ENCODE peak calls at places on chromosome 6, in eight cellular contexts. Q is SK-N-SH, J is K562, Z is tibial nerve, F is sigmoid colon, S is H1, Y is HepG2, G is ovary. C is an unnamed sample.

GRCh38 chr6:166483556-166484250 is 101.0 kb upstream of the MPC1 start:
- DNase-seq in Q (no peak), J (no peak), Z (no peak), F (no peak), S (no peak), Y (no peak), G (no peak), C (no peak)

GRCh38 chr6:49570474-49571079 is 20.1 kb downstream of the C6orf141 start:
- DNase-seq in Q (no peak), J (no peak), Z (no peak), F (no peak), S (no peak), Y (peak), G (no peak), C (no peak)

GRCh38 chr6:138724015-138724414 is 49.6 kb upstream of the CCDC28A start:
- DNase-seq in Q (no peak), J (no peak), Z (peak), F (no peak), S (no peak), Y (peak), G (no peak), C (peak)

GRCh38 chr6:106533079-106533478 is 96.2 kb downstream of the RTN4IP1 start:
- DNase-seq in Q (no peak), J (no peak), Z (no peak), F (no peak), S (no peak), Y (no peak), G (no peak), C (no peak)

GRCh38 chr6:168031411-168032382 is 34.2 kb downstream of the KIF25 start:
- DNase-seq in Q (no peak), J (no peak), Z (no peak), F (no peak), S (no peak), Y (no peak), G (peak), C (no peak)

GRCh38 chr6:100509101-100509500 is 44.4 kb upstream of the SIM1 start:
- DNase-seq in Q (no peak), J (no peak), Z (no peak), F (no peak), S (no peak), Y (no peak), G (no peak), C (no peak)

GRCh38 chr6:12844284-12845223 is 128.0 kb downstream of the PHACTR1 start:
- DNase-seq in Q (peak), J (peak), Z (no peak), F (no peak), S (no peak), Y (peak), G (no peak), C (no peak)

GRCh38 chr6:26305097-26305841 is 59.7 kb upstream of the BTN3A2 start:
- DNase-seq in Q (no peak), J (peak), Z (no peak), F (peak), S (peak), Y (peak), G (peak), C (peak)

GRCh38 chr6:157317129-157317814 is 6.0 kb downstream of the TMEM242 start:
- DNase-seq in Q (no peak), J (peak), Z (peak), F (peak), S (no peak), Y (peak), G (peak), C (peak)

GRCh38 chr6:3585320-3585935 is 128.6 kb upstream of the SLC22A23 start:
- DNase-seq in Q (no peak), J (no peak), Z (no peak), F (no peak), S (no peak), Y (no peak), G (no peak), C (no peak)

GRCh38 chr6:151335930-151336329 is 55.4 kb downstream of the ZBTB2 start:
- DNase-seq in Q (no peak), J (no peak), Z (no peak), F (no peak), S (no peak), Y (no peak), G (no peak), C (no peak)

GRCh38 chr6:138520463-138520862 is 21.2 kb upstream of the NHSL1 start:
- DNase-seq in Q (peak), J (no peak), Z (no peak), F (no peak), S (no peak), Y (no peak), G (no peak), C (no peak)

GRCh38 chr6:32163559-32164258 is 686 bp upstream of the EGFL8 start:
- DNase-seq in Q (no peak), J (no peak), Z (no peak), F (no peak), S (no peak), Y (no peak), G (no peak), C (no peak)

GRCh38 chr6:155196891-155197290 is 66.9 kb upstream of the CLDN20 start:
- DNase-seq in Q (no peak), J (no peak), Z (no peak), F (no peak), S (no peak), Y (no peak), G (no peak), C (no peak)

GRCh38 chr6:108726726-108727339 is 121.4 kb upstream of the ARMC2 start:
- DNase-seq in Q (no peak), J (no peak), Z (no peak), F (no peak), S (no peak), Y (no peak), G (no peak), C (no peak)

GRCh38 chr6:6455272-6455671 is 133.2 kb upstream of the LY86 start:
- DNase-seq in Q (no peak), J (no peak), Z (no peak), F (no peak), S (no peak), Y (no peak), G (no peak), C (no peak)

GRCh38 chr6:15207923-15208322 is 37.9 kb upstream of the JARID2 start:
- DNase-seq in Q (no peak), J (no peak), Z (no peak), F (no peak), S (peak), Y (no peak), G (no peak), C (no peak)

GRCh38 chr6:11251553-11252358 is 19.3 kb upstream of the NEDD9 start:
- DNase-seq in Q (peak), J (no peak), Z (peak), F (peak), S (no peak), Y (peak), G (peak), C (peak)

GRCh38 chr6:163100259-163100658 is 314.3 kb upstream of the QKI start:
- DNase-seq in Q (no peak), J (no peak), Z (no peak), F (no peak), S (no peak), Y (no peak), G (no peak), C (no peak)

GRCh38 chr6:163422574-163422973 is 8.1 kb downstream of the QKI start:
- DNase-seq in Q (no peak), J (no peak), Z (no peak), F (no peak), S (no peak), Y (no peak), G (no peak), C (no peak)

GRCh38 chr6:142236686-142237085 is 65.1 kb upstream of the ADGRG6 start:
- DNase-seq in Q (no peak), J (no peak), Z (no peak), F (no peak), S (no peak), Y (no peak), G (no peak), C (no peak)

GRCh38 chr6:78629154-78629721 is 238.1 kb upstream of the IRAK1BP1 start:
- DNase-seq in Q (peak), J (no peak), Z (no peak), F (no peak), S (peak), Y (no peak), G (no peak), C (no peak)

GRCh38 chr6:30071858-30072257 is 3.7 kb downstream of the RNF39 start:
- DNase-seq in Q (peak), J (no peak), Z (no peak), F (no peak), S (no peak), Y (no peak), G (no peak), C (no peak)

GRCh38 chr6:31163922-31164321 is 5.5 kb downstream of the TCF19 start:
- DNase-seq in Q (no peak), J (no peak), Z (no peak), F (no peak), S (no peak), Y (no peak), G (no peak), C (peak)

GRCh38 chr6:14804444-14805210 is 441.2 kb upstream of the JARID2 start:
- DNase-seq in Q (peak), J (no peak), Z (peak), F (peak), S (no peak), Y (peak), G (peak), C (peak)

GRCh38 chr6:36094786-36095496 is 35.4 kb upstream of the MAPK13 start:
- DNase-seq in Q (peak), J (peak), Z (peak), F (peak), S (peak), Y (peak), G (peak), C (peak)

GRCh38 chr6:32816746-32817204 is at the start of gene HLA-DOB:
- DNase-seq in Q (no peak), J (no peak), Z (no peak), F (no peak), S (no peak), Y (no peak), G (no peak), C (no peak)

GRCh38 chr6:132304891-132305305 is 96.4 kb downstream of the MOXD1 start:
- DNase-seq in Q (no peak), J (no peak), Z (no peak), F (peak), S (no peak), Y (no peak), G (peak), C (no peak)

GRCh38 chr6:39546731-39547130 is 178.5 kb downstream of the KIF6 start:
- DNase-seq in Q (no peak), J (no peak), Z (no peak), F (no peak), S (no peak), Y (no peak), G (no peak), C (no peak)

GRCh38 chr6:7879043-7879442 is 31.5 kb downstream of the TXNDC5 start:
- DNase-seq in Q (no peak), J (no peak), Z (no peak), F (no peak), S (no peak), Y (no peak), G (no peak), C (no peak)

GRCh38 chr6:8108031-8108660 is 5.8 kb upstream of the EEF1E1 start:
- DNase-seq in Q (no peak), J (peak), Z (no peak), F (no peak), S (no peak), Y (peak), G (no peak), C (no peak)

GRCh38 chr6:164005312-164005711 is 590.8 kb downstream of the QKI start:
- DNase-seq in Q (no peak), J (no peak), Z (no peak), F (no peak), S (no peak), Y (no peak), G (no peak), C (no peak)

GRCh38 chr6:89834884-89835792 is 5.5 kb downstream of the CASP8AP2 start:
- DNase-seq in Q (no peak), J (no peak), Z (no peak), F (no peak), S (no peak), Y (no peak), G (no peak), C (no peak)

GRCh38 chr6:28771401-28772267 is 152.2 kb downstream of the TRIM27 start:
- DNase-seq in Q (no peak), J (peak), Z (no peak), F (no peak), S (peak), Y (no peak), G (no peak), C (no peak)

GRCh38 chr6:117483645-117484016 is 1.2 kb downstream of the DCBLD1 start:
- DNase-seq in Q (no peak), J (peak), Z (no peak), F (no peak), S (no peak), Y (peak), G (no peak), C (no peak)

GRCh38 chr6:22248513-22249308 is 48.1 kb downstream of the PRL start:
- DNase-seq in Q (no peak), J (no peak), Z (no peak), F (no peak), S (no peak), Y (peak), G (no peak), C (no peak)

DNA sequence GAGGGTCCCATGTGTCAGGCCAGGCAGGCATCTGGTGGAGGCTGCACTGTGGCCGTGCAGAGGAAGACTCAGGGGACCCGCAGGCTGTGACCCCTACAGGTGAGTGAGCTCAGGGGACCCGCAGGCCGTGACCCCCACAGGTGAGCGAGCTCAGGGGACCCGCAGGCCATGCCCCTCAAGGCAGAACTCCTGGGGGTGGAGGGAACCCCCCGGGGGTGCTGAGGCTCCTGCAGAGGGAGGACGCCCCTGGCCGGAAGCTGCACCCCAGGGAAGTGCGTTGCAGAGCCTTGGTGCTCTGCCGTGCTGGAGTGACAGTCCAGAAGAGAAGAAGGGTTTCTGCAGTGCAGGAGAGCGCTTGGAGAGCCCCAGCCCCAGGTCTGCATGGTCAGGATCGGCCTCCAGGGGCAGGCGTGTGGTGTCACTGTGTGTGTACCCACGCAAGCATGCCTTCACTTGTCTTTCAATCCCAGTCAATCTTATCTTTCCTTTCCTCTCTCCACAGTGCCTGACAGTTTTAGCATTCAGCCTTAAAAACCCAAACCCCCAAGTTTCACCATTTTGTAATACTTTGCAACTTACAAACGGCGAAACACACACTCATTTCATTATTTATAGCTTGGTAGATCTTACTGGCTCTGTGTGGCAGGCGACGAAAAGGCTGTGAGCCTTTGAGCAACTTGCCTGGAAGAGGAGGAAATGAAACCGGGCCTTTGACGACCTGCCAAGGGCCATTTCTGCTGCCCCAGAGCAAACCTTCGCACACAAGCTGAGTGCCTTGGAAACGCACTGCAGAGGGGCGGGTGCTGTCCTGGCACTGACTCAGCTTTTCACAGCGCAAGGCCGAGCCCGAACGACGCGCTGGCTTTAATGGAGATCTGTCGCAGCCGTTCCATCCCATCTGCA is 101.4 kb upstream of the AGPAT4 start:
- DNase-seq in Q (peak), J (peak), Z (peak), F (peak), S (no peak), Y (peak), G (peak), C (peak)
- TF ChIP-seq CTCF in Q (peak), J (peak), Z (peak), F (no peak), S (peak), Y (no peak), G (no peak), C (no peak)

GRCh38 chr6:85357651-85358050 is 92.2 kb upstream of the NT5E start:
- DNase-seq in Q (no peak), J (no peak), Z (no peak), F (no peak), S (no peak), Y (no peak), G (no peak), C (no peak)
- TF ChIP-seq EP300 in Q (no peak), J (no peak), Z (no peak), F (no peak), S (no peak), Y (no peak), G (no peak), C (no peak)

DNA sequence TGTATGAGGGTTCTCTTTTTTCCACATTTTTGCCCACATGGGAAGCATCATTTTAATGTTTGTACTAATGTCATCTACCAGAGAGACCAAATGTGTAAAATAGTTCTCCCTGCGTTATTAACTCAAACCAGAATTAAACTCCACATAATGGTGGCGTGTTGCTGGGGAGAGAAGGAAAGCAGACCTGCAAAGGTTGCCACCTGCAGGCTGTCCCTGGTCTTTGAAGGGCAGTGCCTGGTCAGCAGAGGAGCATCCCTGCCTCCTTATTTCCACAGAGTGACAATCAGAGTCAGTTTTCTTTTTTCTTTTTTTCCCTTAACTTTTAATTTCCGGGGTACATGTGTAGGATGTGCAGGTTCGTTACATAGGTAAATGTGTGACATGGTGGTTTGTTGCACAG is 214.5 kb downstream of the TBX18 start:
- DNase-seq in Q (peak), J (no peak), Z (no peak), F (no peak), S (no peak), Y (no peak), G (no peak), C (no peak)
- TF ChIP-seq CTCF in Q (peak), J (peak), Z (no peak), F (no peak), S (peak), Y (peak), G (no peak), C (no peak)

GRCh38 chr6:52543729-52544324 is 33.0 kb downstream of the TRAM2 start:
- DNase-seq in Q (no peak), J (no peak), Z (no peak), F (no peak), S (no peak), Y (peak), G (peak), C (no peak)
- TF ChIP-seq EP300 in Q (no peak), J (no peak), Z (no peak), F (no peak), S (no peak), Y (peak), G (no peak), C (no peak)

GRCh38 chr6:130127195-130127594 is 95.6 kb downstream of the SAMD3 start:
- DNase-seq in Q (no peak), J (no peak), Z (no peak), F (no peak), S (no peak), Y (no peak), G (no peak), C (no peak)

GRCh38 chr6:130132286-130132701 is 90.5 kb downstream of the SAMD3 start:
- DNase-seq in Q (no peak), J (no peak), Z (no peak), F (no peak), S (no peak), Y (no peak), G (no peak), C (no peak)

GRCh38 chr6:130134594-130134993 is 88.2 kb downstream of the SAMD3 start:
- DNase-seq in Q (no peak), J (no peak), Z (no peak), F (no peak), S (no peak), Y (no peak), G (no peak), C (no peak)

DNA sequence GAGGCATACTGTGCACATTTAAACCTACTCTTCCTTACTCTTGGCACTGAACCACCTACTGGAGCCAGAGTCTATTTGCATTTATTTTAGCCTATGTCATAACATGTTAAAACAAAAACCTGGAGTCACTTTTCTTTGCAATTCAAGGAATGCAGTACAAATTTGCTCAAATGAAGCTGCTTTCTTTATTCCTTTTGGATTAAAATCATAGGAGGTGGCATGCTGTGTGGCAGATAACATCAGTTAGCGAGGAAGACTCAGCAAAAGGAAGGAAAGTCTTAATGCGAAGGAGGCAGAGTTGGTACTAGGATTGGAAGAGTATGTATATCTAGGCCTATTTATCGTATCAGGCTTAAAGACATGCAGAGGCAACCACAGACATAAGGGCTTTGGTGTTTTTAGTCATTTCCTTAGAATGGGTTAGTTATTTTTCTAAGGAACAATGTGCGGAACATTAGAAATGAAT is 92.9 kb downstream of the SAMD3 start:
- DNase-seq in Q (no peak), J (no peak), Z (no peak), F (no peak), S (no peak), Y (no peak), G (no peak), C (no peak)
- TF ChIP-seq CTCF in Q (no peak), J (no peak), Z (no peak), F (no peak), S (no peak), Y (no peak), G (no peak), C (no peak)

GRCh38 chr6:82273295-82273694 is 25.8 kb upstream of the IBTK start:
- DNase-seq in Q (no peak), J (no peak), Z (no peak), F (no peak), S (no peak), Y (no peak), G (no peak), C (no peak)

GRCh38 chr6:82268301-82268846 is 20.8 kb upstream of the IBTK start:
- DNase-seq in Q (no peak), J (no peak), Z (no peak), F (no peak), S (no peak), Y (no peak), G (no peak), C (no peak)

GRCh38 chr6:82275686-82276085 is 28.1 kb upstream of the IBTK start:
- DNase-seq in Q (no peak), J (no peak), Z (no peak), F (no peak), S (no peak), Y (no peak), G (no peak), C (no peak)

GRCh38 chr6:82270791-82271392 is 23.3 kb upstream of the IBTK start:
- DNase-seq in Q (peak), J (peak), Z (no peak), F (no peak), S (no peak), Y (peak), G (no peak), C (no peak)
- TF ChIP-seq EP300 in Q (no peak), J (no peak), Z (no peak), F (no peak), S (no peak), Y (no peak), G (no peak), C (no peak)

GRCh38 chr6:159125977-159126376 is 43.2 kb upstream of the FNDC1 start:
- DNase-seq in Q (peak), J (no peak), Z (no peak), F (no peak), S (no peak), Y (no peak), G (no peak), C (no peak)

GRCh38 chr6:159127701-159128100 is 41.5 kb upstream of the FNDC1 start:
- DNase-seq in Q (no peak), J (no peak), Z (no peak), F (no peak), S (no peak), Y (no peak), G (no peak), C (no peak)

GRCh38 chr6:159121387-159121955 is 47.7 kb upstream of the FNDC1 start:
- DNase-seq in Q (no peak), J (no peak), Z (no peak), F (no peak), S (no peak), Y (no peak), G (no peak), C (no peak)

GRCh38 chr6:159126590-159126989 is 42.6 kb upstream of the FNDC1 start:
- DNase-seq in Q (no peak), J (no peak), Z (no peak), F (no peak), S (no peak), Y (no peak), G (no peak), C (no peak)

GRCh38 chr6:159125014-159125609 is 44.1 kb upstream of the FNDC1 start:
- DNase-seq in Q (no peak), J (no peak), Z (no peak), F (no peak), S (no peak), Y (no peak), G (no peak), C (no peak)
- TF ChIP-seq CTCF in Q (peak), J (peak), Z (no peak), F (no peak), S (peak), Y (no peak), G (no peak), C (no peak)

GRCh38 chr6:116059713-116060571 is 749 bp downstream of the FRK start:
- DNase-seq in Q (no peak), J (no peak), Z (no peak), F (no peak), S (no peak), Y (peak), G (peak), C (peak)
- TF ChIP-seq EP300 in Q (no peak), J (peak), Z (no peak), F (no peak), S (no peak), Y (no peak), G (no peak), C (no peak)

C was measured in stomach.